ENCODE peak calls at places on chromosomes 6 and 20, in eight cellular contexts. K, D, H, B, L, Y, P and N are unnamed samples.

GRCh38 chr6:73043446-73043845 is 181.8 kb downstream of the KHDC1L start:
- DNase-seq in K (no peak), D (no peak), H (no peak), B (no peak), L (no peak), Y (no peak), P (no peak), N (no peak)

GRCh38 chr6:131914234-131914633 is 36.9 kb downstream of the CCN2 start:
- DNase-seq in K (no peak), D (no peak), H (peak; percentile 63), B (no peak), L (no peak), Y (no peak), P (no peak), N (no peak)

GRCh38 chr6:114304304-114304887 is 38.4 kb downstream of the HS3ST5 start:
- DNase-seq in K (no peak), D (peak; percentile 44), H (peak; percentile 1), B (peak; percentile 15), L (no peak), Y (no peak), P (no peak), N (no peak)

GRCh38 chr6:157962601-157963084 is 19.0 kb upstream of the SYNJ2 start:
- DNase-seq in K (no peak), D (no peak), H (peak; percentile 84), B (no peak), L (no peak), Y (no peak), P (no peak), N (no peak)

GRCh38 chr20:5100684-5101347 is 18.9 kb downstream of the PCNA start:
- DNase-seq in K (peak; percentile 84), D (peak; percentile 68), H (peak; percentile 56), B (peak; percentile 70), L (peak; percentile 73), Y (peak; percentile 72), P (peak; percentile 73), N (peak; percentile 78)

GRCh38 chr6:129440691-129441090 is 269.3 kb downstream of the ARHGAP18 start:
- DNase-seq in K (no peak), D (peak; percentile 6), H (peak; percentile 19), B (no peak), L (peak; percentile 81), Y (no peak), P (no peak), N (no peak)

GRCh38 chr6:116371384-116372209 is 850 bp downstream of the DSE start:
- DNase-seq in K (peak; percentile 91), D (peak; percentile 81), H (peak; percentile 92), B (no peak), L (peak; percentile 91), Y (peak; percentile 83), P (peak; percentile 89), N (peak; percentile 60)

GRCh38 chr20:50053790-50054547 is 59.0 kb downstream of the UBE2V1 start:
- DNase-seq in K (no peak), D (no peak), H (no peak), B (no peak), L (no peak), Y (no peak), P (no peak), N (no peak)

GRCh38 chr6:107713214-107713962 is 110.7 kb downstream of the SCML4 start:
- DNase-seq in K (no peak), D (no peak), H (no peak), B (peak; percentile 78), L (no peak), Y (peak; percentile 35), P (no peak), N (no peak)

GRCh38 chr6:70673054-70673453 is 5.4 kb downstream of the SMAP1 start:
- DNase-seq in K (no peak), D (peak; percentile 45), H (no peak), B (no peak), L (no peak), Y (no peak), P (no peak), N (no peak)

GRCh38 chr20:57611605-57612311 is 8.5 kb downstream of the ZBP1 start:
- DNase-seq in K (peak; percentile 29), D (no peak), H (no peak), B (no peak), L (no peak), Y (no peak), P (no peak), N (peak; percentile 1)

GRCh38 chr6:16725145-16725864 is 36.0 kb downstream of the ATXN1 start:
- DNase-seq in K (no peak), D (no peak), H (peak; percentile 46), B (no peak), L (no peak), Y (no peak), P (no peak), N (no peak)

GRCh38 chr20:47568019-47568418 is 66.3 kb downstream of the NCOA3 start:
- DNase-seq in K (no peak), D (peak; percentile 62), H (peak; percentile 19), B (no peak), L (no peak), Y (no peak), P (peak; percentile 58), N (no peak)

GRCh38 chr20:34012330-34012729 is 18.6 kb downstream of the RALY start:
- DNase-seq in K (no peak), D (no peak), H (no peak), B (no peak), L (peak; percentile 39), Y (no peak), P (no peak), N (no peak)

GRCh38 chr20:34012735-34013134 is 19.0 kb downstream of the RALY start:
- DNase-seq in K (no peak), D (no peak), H (no peak), B (no peak), L (no peak), Y (no peak), P (no peak), N (no peak)

GRCh38 chr20:34008477-34008876 is 14.8 kb downstream of the RALY start:
- DNase-seq in K (no peak), D (no peak), H (no peak), B (no peak), L (no peak), Y (no peak), P (no peak), N (no peak)

GRCh38 chr20:34011275-34011674 is 17.6 kb downstream of the RALY start:
- DNase-seq in K (no peak), D (no peak), H (no peak), B (no peak), L (no peak), Y (peak; percentile 40), P (no peak), N (no peak)

GRCh38 chr20:34010405-34010895 is 16.7 kb downstream of the RALY start:
- DNase-seq in K (no peak), D (no peak), H (no peak), B (no peak), L (peak; percentile 57), Y (no peak), P (no peak), N (no peak)
- H3K36me3 ChIP-seq in K (no peaks in the 10 kb centered on the region), D (no peaks in the 10 kb centered on the region), H (no peaks in the 10 kb centered on the region), B (peaks cover 34% of the 10 kb centered on the region), L (no peaks in the 10 kb centered on the region), Y (no peaks in the 10 kb centered on the region), P (no peaks in the 10 kb centered on the region), N (no peaks in the 10 kb centered on the region)

DNA sequence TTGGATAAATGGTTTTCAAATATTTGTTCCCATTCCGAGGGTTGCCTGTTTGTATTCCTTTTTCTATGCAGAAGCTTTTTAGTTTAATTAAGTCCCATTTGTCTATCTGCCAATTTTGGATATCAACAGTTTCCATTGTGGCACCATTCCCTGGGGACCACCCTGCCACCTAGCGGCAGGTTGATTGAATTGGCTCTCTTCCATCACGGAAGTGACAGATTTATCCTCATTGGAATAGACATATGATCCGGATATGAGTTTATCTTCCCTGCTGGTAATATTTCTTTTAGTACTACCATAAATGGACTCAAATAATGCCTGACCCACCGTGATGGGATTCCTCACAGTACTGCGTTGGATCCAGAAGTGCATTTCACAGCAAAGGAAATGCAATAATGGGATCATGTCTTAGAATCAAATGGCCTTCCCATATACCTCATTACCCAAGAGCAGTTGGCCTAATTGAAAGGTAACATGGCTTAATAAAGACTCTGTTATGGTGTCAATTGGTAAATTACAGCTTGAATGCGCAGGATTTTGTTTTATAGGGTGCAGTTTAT is 327.0 kb downstream of the BMP2 start:
- DNase-seq in K (no peak), D (peak; percentile 73), H (peak; percentile 62), B (peak; percentile 70), L (peak; percentile 74), Y (peak; percentile 22), P (peak; percentile 8), N (peak; percentile 69)
- TF ChIP-seq CTCF in K (peak; percentile 27), D (peak; percentile 31), H (peak; percentile 77), B (peak; percentile 98), L (peak; percentile 98), Y (peak; percentile 50), P (peak; percentile 30), N (peak; percentile 87)

GRCh38 chr6:86936834-86937218 is 502 bp upstream of the HTR1E start:
- DNase-seq in K (no peak), D (no peak), H (no peak), B (no peak), L (peak; percentile 90), Y (no peak), P (no peak), N (peak; percentile 87)

GRCh38 chr6:86937219-86938079 is at the start of gene HTR1E:
- DNase-seq in K (peak; percentile 52), D (peak; percentile 81), H (peak; percentile 23), B (no peak), L (peak; percentile 70), Y (peak; percentile 86), P (peak; percentile 45), N (peak; percentile 74)

GRCh38 chr6:86938814-86939213 is 1.5 kb downstream of the HTR1E start:
- DNase-seq in K (no peak), D (no peak), H (no peak), B (no peak), L (no peak), Y (no peak), P (no peak), N (no peak)

GRCh38 chr6:86934365-86934764 is 3.0 kb upstream of the HTR1E start:
- DNase-seq in K (no peak), D (no peak), H (no peak), B (no peak), L (no peak), Y (no peak), P (no peak), N (no peak)
- H3K36me3 ChIP-seq in K (no peaks in the 10 kb centered on the region), D (no peaks in the 10 kb centered on the region), H (no peaks in the 10 kb centered on the region), B (no peaks in the 10 kb centered on the region), L (no peaks in the 10 kb centered on the region), Y (no peaks in the 10 kb centered on the region), P (no peaks in the 10 kb centered on the region), N (no peaks in the 10 kb centered on the region)

GRCh38 chr6:166569206-166569605 is 17.3 kb downstream of the RAMACL start:
- DNase-seq in K (no peak), D (no peak), H (no peak), B (no peak), L (no peak), Y (no peak), P (no peak), N (no peak)

GRCh38 chr6:166567813-166568212 is 18.7 kb downstream of the RAMACL start:
- DNase-seq in K (no peak), D (no peak), H (no peak), B (no peak), L (no peak), Y (no peak), P (no peak), N (no peak)

GRCh38 chr6:166566026-166567011 is 20.2 kb downstream of the RAMACL start:
- DNase-seq in K (no peak), D (no peak), H (no peak), B (no peak), L (no peak), Y (no peak), P (no peak), N (no peak)

GRCh38 chr6:166565084-166565651 is 21.3 kb downstream of the RAMACL start:
- DNase-seq in K (peak; percentile 74), D (peak; percentile 10), H (no peak), B (no peak), L (peak; percentile 14), Y (no peak), P (no peak), N (no peak)

GRCh38 chr6:166567107-166567506 is 19.4 kb downstream of the RAMACL start:
- DNase-seq in K (peak; percentile 80), D (no peak), H (peak; percentile 98), B (no peak), L (no peak), Y (no peak), P (no peak), N (no peak)
- TF ChIP-seq CTCF in K (no peak), D (no peak), H (no peak), B (no peak), L (no peak), Y (no peak), P (no peak), N (no peak)